ENCODE peak calls at places on chromosomes 12 and 14, in six cellular contexts. G is HepG2, T is GM12891, M is H1, U is K562, S is GM12878. W is an unnamed sample.

GRCh38 chr12:124913474-124914391 is 717 bp downstream of the UBC start:
- DNase-seq in G (peak; percentile 76), T (peak; percentile 22), M (peak; percentile 84), U (peak; percentile 68), S (no peak), W (peak; percentile 42)

GRCh38 chr14:24315807-24316596 is 4.7 kb downstream of the LTB4R start:
- DNase-seq in G (peak; percentile 65), T (no peak), M (peak; percentile 78), U (peak; percentile 62), S (no peak), W (no peak)

GRCh38 chr14:27608377-27608776 is 1010.5 kb upstream of the NOVA1 start:
- DNase-seq in G (no peak), T (no peak), M (no peak), U (no peak), S (no peak), W (no peak)

GRCh38 chr14:83575301-83575700 is 1954.6 kb upstream of the FLRT2 start:
- DNase-seq in G (no peak), T (no peak), M (no peak), U (no peak), S (no peak), W (no peak)

GRCh38 chr12:83102499-83102898 is 415.8 kb downstream of the TMTC2 start:
- DNase-seq in G (no peak), T (no peak), M (no peak), U (no peak), S (no peak), W (no peak)

GRCh38 chr14:36941783-36942521 is 230.5 kb downstream of the SLC25A21 start:
- DNase-seq in G (peak; percentile 62), T (no peak), M (peak; percentile 92), U (peak; percentile 52), S (no peak), W (no peak)

GRCh38 chr12:117367006-117367638 is 5.7 kb upstream of the NOS1 start:
- DNase-seq in G (peak; percentile 63), T (peak; percentile 54), M (peak; percentile 95), U (peak; percentile 81), S (peak; percentile 12), W (peak; percentile 50)

GRCh38 chr12:58503731-58504520 is 416.4 kb downstream of the LRIG3 start:
- DNase-seq in G (no peak), T (no peak), M (no peak), U (no peak), S (no peak), W (no peak)

GRCh38 chr14:77593501-77593911 is 22.9 kb downstream of the SPTLC2 start:
- DNase-seq in G (no peak), T (no peak), M (no peak), U (no peak), S (peak; percentile 52), W (no peak)

GRCh38 chr12:2688381-2688881 is 106.3 kb upstream of the FKBP4 start:
- DNase-seq in G (no peak), T (no peak), M (no peak), U (no peak), S (no peak), W (no peak)

GRCh38 chr12:72293701-72294100 is 21.5 kb downstream of the TRHDE start:
- DNase-seq in G (no peak), T (no peak), M (no peak), U (no peak), S (no peak), W (no peak)

GRCh38 chr14:55603401-55603953 is 23.5 kb downstream of the KTN1 start:
- DNase-seq in G (no peak), T (no peak), M (no peak), U (no peak), S (no peak), W (no peak)

GRCh38 chr12:95446511-95446910 is 27.4 kb upstream of the METAP2 start:
- DNase-seq in G (peak; percentile 25), T (no peak), M (peak; percentile 80), U (peak; percentile 40), S (no peak), W (no peak)

GRCh38 chr12:47077206-47078085 is 2.0 kb upstream of the PCED1B start:
- DNase-seq in G (no peak), T (no peak), M (no peak), U (no peak), S (no peak), W (no peak)

GRCh38 chr14:73477618-73478266 is 13.0 kb upstream of the RIOX1 start:
- DNase-seq in G (no peak), T (no peak), M (no peak), U (no peak), S (peak; percentile 90), W (no peak)

GRCh38 chr12:94430304-94430703 is 29.4 kb downstream of the CEP83 start:
- DNase-seq in G (no peak), T (no peak), M (no peak), U (no peak), S (no peak), W (no peak)

GRCh38 chr12:33795536-33795935 is 226.8 kb upstream of the ALG10 start:
- DNase-seq in G (no peak), T (no peak), M (no peak), U (no peak), S (no peak), W (no peak)

GRCh38 chr12:226401-226800 is 12.4 kb upstream of the SLC6A12 start:
- DNase-seq in G (no peak), T (no peak), M (no peak), U (no peak), S (no peak), W (no peak)

GRCh38 chr12:130031571-130032189 is 127.9 kb upstream of the TMEM132D start:
- DNase-seq in G (peak; percentile 60), T (peak; percentile 47), M (peak; percentile 99), U (peak; percentile 87), S (no peak), W (peak; percentile 41)

GRCh38 chr12:18320036-18320617 is 58.8 kb downstream of the PIK3C2G start:
- DNase-seq in G (peak; percentile 74), T (no peak), M (no peak), U (peak; percentile 8), S (no peak), W (no peak)

GRCh38 chr12:111686574-111687105 is 787 bp downstream of the ACAD10 start:
- DNase-seq in G (no peak), T (no peak), M (no peak), U (no peak), S (no peak), W (no peak)

GRCh38 chr12:40980346-40981005 is 207.6 kb upstream of the PDZRN4 start:
- DNase-seq in G (no peak), T (no peak), M (no peak), U (no peak), S (no peak), W (no peak)

GRCh38 chr14:51780741-51781140 is 79.7 kb upstream of the GNG2 start:
- DNase-seq in G (no peak), T (no peak), M (no peak), U (no peak), S (no peak), W (no peak)

GRCh38 chr12:47415054-47415453 is 290.8 kb downstream of the RPAP3 start:
- DNase-seq in G (no peak), T (no peak), M (no peak), U (no peak), S (no peak), W (no peak)

GRCh38 chr14:100711117-100711462 is 15.6 kb upstream of the DLK1 start:
- DNase-seq in G (no peak), T (no peak), M (no peak), U (no peak), S (no peak), W (no peak)

GRCh38 chr14:100709956-100710284 is 16.8 kb upstream of the DLK1 start:
- DNase-seq in G (no peak), T (no peak), M (no peak), U (no peak), S (no peak), W (no peak)

GRCh38 chr14:100710391-100711116 is 16.1 kb upstream of the DLK1 start:
- DNase-seq in G (no peak), T (no peak), M (no peak), U (no peak), S (no peak), W (no peak)

GRCh38 chr14:100708349-100709217 is 18.1 kb upstream of the DLK1 start:
- DNase-seq in G (peak; percentile 37), T (no peak), M (peak; percentile 84), U (no peak), S (no peak), W (no peak)

DNA sequence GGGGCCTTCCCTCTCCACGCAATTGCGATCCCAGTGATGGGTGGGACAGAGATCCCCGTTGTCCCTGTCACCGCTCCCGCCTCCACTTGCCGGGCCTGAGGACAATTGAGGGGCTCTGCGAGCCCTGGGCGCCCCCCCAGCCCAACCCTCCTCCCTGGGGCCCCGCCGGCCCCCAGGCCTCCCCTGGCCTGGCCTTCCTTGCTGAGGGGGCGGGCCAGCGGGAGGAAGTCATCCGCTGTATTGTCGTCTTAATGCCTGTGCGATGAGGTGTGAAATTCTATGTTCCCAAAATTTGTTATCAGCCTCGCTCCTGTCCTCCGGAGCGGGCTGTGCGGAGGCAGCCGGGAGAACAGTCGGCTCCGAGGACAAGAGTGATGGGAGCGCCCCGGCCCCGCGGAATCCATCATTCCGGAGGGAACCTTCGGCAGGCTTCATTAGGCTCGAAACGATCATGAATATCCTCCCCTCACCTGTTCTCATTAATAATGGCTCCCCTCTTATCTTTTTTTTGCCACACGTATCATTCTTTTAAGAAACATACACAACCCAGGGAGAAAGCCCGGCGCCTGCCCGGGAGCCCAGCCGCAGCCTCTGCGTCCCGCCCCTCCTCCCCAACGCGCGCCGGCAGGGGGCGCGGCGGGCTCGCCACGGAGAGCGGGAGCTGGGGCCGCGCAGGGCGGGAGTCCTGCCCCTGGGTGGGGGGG is 17.3 kb upstream of the DLK1 start:
- DNase-seq in G (no peak), T (peak; percentile 49), M (no peak), U (no peak), S (no peak), W (no peak)
- TF ChIP-seq TAF1 in G (no peak), T (no peak), M (no peak), U (no peak), S (no peak), W (no peak)

GRCh38 chr12:29148958-29149690 is at the start of gene FAR2:
- DNase-seq in G (no peak), T (peak; percentile 51), M (peak; percentile 75), U (peak; percentile 70), S (no peak), W (peak; percentile 32)
- TF ChIP-seq POLR2A in G (no peak), T (no peak), M (peak; percentile 71), U (peak; percentile 70), S (peak; percentile 55), W (no peak)

GRCh38 chr12:79617696-79618095 is 73.1 kb downstream of the PAWR start:
- DNase-seq in G (no peak), T (no peak), M (no peak), U (no peak), S (no peak), W (no peak)

GRCh38 chr12:79615596-79616560 is 74.9 kb downstream of the PAWR start:
- DNase-seq in G (no peak), T (no peak), M (no peak), U (no peak), S (peak; percentile 21), W (no peak)

GRCh38 chr12:79624378-79624777 is 66.4 kb downstream of the PAWR start:
- DNase-seq in G (no peak), T (no peak), M (no peak), U (no peak), S (no peak), W (no peak)

GRCh38 chr12:79614730-79615129 is 76.0 kb downstream of the PAWR start:
- DNase-seq in G (no peak), T (no peak), M (no peak), U (no peak), S (no peak), W (no peak)

GRCh38 chr12:79618848-79619404 is 71.8 kb downstream of the PAWR start:
- DNase-seq in G (no peak), T (no peak), M (no peak), U (no peak), S (no peak), W (no peak)
- TF ChIP-seq TAF1 in G (no peak), T (no peak), M (no peak), U (no peak), S (no peak), W (no peak)

GRCh38 chr12:92466391-92467305 is 236.1 kb upstream of the PLEKHG7 start:
- DNase-seq in G (no peak), T (no peak), M (peak; percentile 49), U (no peak), S (peak; percentile 90), W (no peak)
- TF ChIP-seq POLR2A in G (no peak), T (peak; percentile 86), M (no peak), U (no peak), S (peak; percentile 85), W (peak; percentile 86)